ENCODE peak calls at places on chromosomes 11 and 22, in eight cellular contexts. K is OCI-LY7, D is uterus, M is HCT116, I is GM23338, H is hepatocyte, A is left lung, B is tibial artery. T is an unnamed sample.

GRCh38 chr22:37187552-37187890 is 526 bp downstream of the C1QTNF6 start:
- DNase-seq in I (no peak), D (peak; percentile 38), B (no peak), M (no peak), A (no peak), K (no peak), H (no peak), T (no peak)

GRCh38 chr11:103842795-103843194 is 193.6 kb upstream of the DDI1 start:
- DNase-seq in I (no peak), B (no peak), D (no peak), H (no peak), K (no peak), M (no peak), A (no peak), T (no peak)

GRCh38 chr11:17266781-17267180 is 9.8 kb upstream of the NUCB2 start:
- DNase-seq in K (no peak), H (no peak), B (no peak), M (no peak), A (no peak), I (no peak), D (no peak), T (no peak)

GRCh38 chr11:118602331-118602730 is 5.1 kb upstream of the PHLDB1 start:
- DNase-seq in B (no peak), H (no peak), I (no peak), A (no peak), D (peak; percentile 59), K (no peak), M (no peak), T (no peak)

GRCh38 chr11:4551346-4551979 is 6.5 kb downstream of the OR52M1 start:
- DNase-seq in I (peak; percentile 64), B (no peak), A (no peak), D (no peak), K (no peak), M (no peak), H (no peak), T (no peak)

GRCh38 chr22:49930596-49931412 is 12.4 kb downstream of the CRELD2 start:
- DNase-seq in A (peak; percentile 84), I (peak; percentile 43), D (no peak), B (peak; percentile 80), K (peak; percentile 96), M (peak; percentile 78), H (peak; percentile 81), T (no peak)

GRCh38 chr11:117870176-117870952 is 6.1 kb downstream of the FXYD6 start:
- DNase-seq in B (no peak), K (no peak), A (no peak), D (no peak), I (peak; percentile 24), H (peak; percentile 53), M (no peak), T (no peak)

GRCh38 chr11:85694385-85694980 is 8.5 kb upstream of the CCDC89 start:
- DNase-seq in M (peak; percentile 18), I (peak; percentile 55), K (peak; percentile 24), D (no peak), A (no peak), B (no peak), H (peak; percentile 63), T (no peak)

GRCh38 chr11:69125861-69126260 is 29.9 kb upstream of the SMIM38 start:
- DNase-seq in H (no peak), M (no peak), I (no peak), D (no peak), A (peak; percentile 27), K (no peak), B (no peak), T (no peak)

GRCh38 chr22:25027959-25028840 is 75.7 kb downstream of the KIAA1671 start:
- DNase-seq in D (no peak), H (peak; percentile 49), I (peak; percentile 81), A (no peak), M (no peak), B (no peak), K (no peak), T (no peak)

GRCh38 chr11:1732421-1733008 is 17.9 kb downstream of the IFITM10 start:
- DNase-seq in B (no peak), H (no peak), M (no peak), A (no peak), I (no peak), D (no peak), K (no peak), T (no peak)

GRCh38 chr11:57459112-57460016 is 964 bp upstream of the RTN4RL2 start:
- DNase-seq in K (peak; percentile 58), A (no peak), D (no peak), H (peak; percentile 48), B (no peak), I (peak; percentile 58), M (no peak), T (no peak)

GRCh38 chr11:33970984-33971466 is 79.1 kb upstream of the LMO2 start:
- DNase-seq in B (peak; percentile 65), H (peak; percentile 77), I (peak; percentile 81), K (peak; percentile 43), A (no peak), D (peak; percentile 20), M (peak; percentile 64), T (no peak)

DNA sequence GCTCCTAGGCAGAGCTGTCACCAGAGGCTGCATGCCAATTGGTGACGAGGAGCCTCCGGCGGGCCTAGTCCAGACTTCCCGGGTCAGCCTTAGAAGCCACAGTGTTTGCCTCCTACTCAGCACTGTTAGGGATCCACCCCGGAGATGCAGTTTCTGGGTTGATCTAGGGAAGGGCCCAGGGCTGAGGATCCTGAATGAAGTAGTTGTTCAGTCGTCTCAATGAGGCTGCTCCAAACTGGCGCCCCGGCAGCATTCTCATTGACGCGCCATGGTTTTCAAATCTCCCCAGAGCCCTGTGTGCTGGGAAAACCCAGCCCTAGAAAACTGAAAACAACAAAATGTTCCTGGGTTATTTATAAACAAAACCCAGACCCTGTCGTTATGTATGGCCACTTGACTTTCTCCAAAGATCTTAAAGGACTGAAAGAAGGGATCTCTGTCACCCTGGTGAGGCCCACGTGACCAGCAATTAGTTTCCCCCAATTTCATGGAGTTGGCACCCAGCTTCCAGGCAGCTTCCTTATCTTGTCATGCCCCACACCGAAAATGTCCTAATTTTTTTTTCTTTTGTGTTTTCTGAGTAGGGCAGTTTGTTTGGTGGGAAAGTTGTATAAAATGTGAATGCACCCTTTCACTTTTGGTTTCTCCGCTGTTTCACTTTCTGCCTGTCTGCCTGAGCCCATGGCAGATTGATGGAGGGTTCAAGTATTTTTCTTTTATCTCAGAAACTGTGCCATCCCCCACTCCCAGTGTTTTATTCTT is 2.0 kb upstream of the EHD1 start:
- DNase-seq in K (no peak), B (no peak), I (no peak), H (no peak), D (no peak), M (no peak), A (no peak), T (no peak)
- H3K27ac ChIP-seq in K (peak overlapping the region; percentile 80), B (peak overlapping the region; percentile 97), I (no peak overlapping the region), H (no peak overlapping the region), D (peak overlapping the region; percentile 50), M (no peak overlapping the region), A (peak overlapping the region; percentile 33), T (peak overlapping the region; percentile 94)

GRCh38 chr11:44787981-44788380 is 61.2 kb downstream of the TSPAN18 start:
- DNase-seq in A (peak; percentile 12), H (no peak), M (no peak), K (no peak), D (no peak), I (no peak), B (no peak), T (no peak)
- H3K4me3 ChIP-seq in A (no peak overlapping the region), H (no peak overlapping the region), M (no peak overlapping the region), K (no peak overlapping the region), D (no peak overlapping the region), I (no peak overlapping the region), B (no peak overlapping the region), T (no peak overlapping the region)

GRCh38 chr22:45804986-45805325 is 133.3 kb downstream of the ATXN10 start:
- DNase-seq in I (no peak), M (peak; percentile 82), H (no peak), B (no peak), A (no peak), D (no peak), K (no peak), T (no peak)
- TF ChIP-seq CTCF in I (no peak), M (no peak), H (no peak), B (no peak), A (no peak), D (no peak), K (no peak), T (no peak)

DNA sequence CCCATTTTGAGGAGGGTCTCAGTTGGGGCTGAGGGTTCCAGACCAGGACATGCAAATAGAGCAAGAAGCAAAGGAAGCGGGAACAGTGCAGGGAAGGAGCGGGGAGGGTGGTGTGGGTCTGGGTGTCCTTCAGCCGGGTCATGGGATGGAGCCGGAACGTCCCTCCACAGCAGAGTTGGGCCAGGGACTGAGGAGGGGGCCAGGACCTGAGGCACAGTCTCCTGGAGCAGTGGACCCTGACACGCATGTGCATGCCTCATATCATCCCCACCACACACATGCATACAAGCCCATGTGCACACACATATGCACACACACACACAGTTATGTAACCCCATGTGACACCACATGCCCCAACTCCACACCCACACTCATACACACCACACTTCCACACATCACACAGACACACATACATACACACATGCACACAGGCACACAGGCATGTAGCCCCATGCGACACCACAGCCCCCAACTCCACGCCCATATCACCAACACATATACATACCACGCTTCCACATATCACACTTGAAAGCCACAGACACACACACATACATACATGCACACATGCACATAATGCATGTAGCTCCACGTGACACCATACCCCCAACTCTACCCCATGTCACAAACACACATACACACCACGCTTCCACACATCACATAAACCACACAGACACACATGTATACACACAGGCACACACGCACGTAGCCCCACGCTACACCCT is 1026.6 kb downstream of the BRD1 start:
- DNase-seq in H (no peak), A (no peak), D (no peak), I (no peak), K (no peak), B (no peak), M (no peak), T (peak; percentile 36)
- H3K27ac ChIP-seq in H (no peak overlapping the region), A (no peak overlapping the region), D (no peak overlapping the region), I (no peak overlapping the region), K (no peak overlapping the region), B (no peak overlapping the region), M (no peak overlapping the region), T (no peak overlapping the region)

GRCh38 chr11:73342633-73343032 is 33.6 kb upstream of the RELT start:
- DNase-seq in K (no peak), H (peak; percentile 57), M (no peak), B (no peak), D (no peak), I (peak; percentile 67), A (no peak), T (no peak)
- H3K4me3 ChIP-seq in K (no peak overlapping the region), H (no peak overlapping the region), M (no peak overlapping the region), B (peak overlapping the region; percentile 44), D (peak overlapping the region; percentile 34), I (peak overlapping the region; percentile 61), A (no peak overlapping the region), T (peak overlapping the region; percentile 72)